ENCODE peak calls at places on chromosomes 11 and 22, in five cellular contexts. One of them, this sample, is unnamed.

GRCh38 chr11:45889966-45890365 is 4.5 kb downstream of the MAPK8IP1 start:
- DNase-seq in activated T-cell treated with anti-CD3 and anti-CD28 coated beads for 48 hours: no peak
- DNase-seq in NCI-H187: no peak
- DNase-seq in NAMALWA: no peak
- DNase-seq in renal cortical epithelial cell: no peak
- DNase-seq in this sample: no peak

GRCh38 chr11:47408598-47409439 is 429 bp downstream of the SLC39A13 start:
- DNase-seq in renal cortical epithelial cell: peak
- DNase-seq in NAMALWA: no peak
- DNase-seq in activated T-cell treated with anti-CD3 and anti-CD28 coated beads for 48 hours: no peak
- DNase-seq in NCI-H187: no peak
- DNase-seq in this sample: no peak

GRCh38 chr22:39956932-39957664 is 3.1 kb upstream of the TMA7B start:
- DNase-seq in renal cortical epithelial cell: no peak
- DNase-seq in NCI-H187: no peak
- DNase-seq in NAMALWA: no peak
- DNase-seq in activated T-cell treated with anti-CD3 and anti-CD28 coated beads for 48 hours: no peak
- DNase-seq in this sample: peak

GRCh38 chr11:79362821-79363220 is 78.0 kb downstream of the TENM4 start:
- DNase-seq in activated T-cell treated with anti-CD3 and anti-CD28 coated beads for 48 hours: no peak
- DNase-seq in NAMALWA: no peak
- DNase-seq in NCI-H187: no peak
- DNase-seq in renal cortical epithelial cell: peak
- DNase-seq in this sample: no peak

GRCh38 chr11:43868852-43869567 is 11.6 kb upstream of the ALKBH3 start:
- DNase-seq in renal cortical epithelial cell: peak
- DNase-seq in activated T-cell treated with anti-CD3 and anti-CD28 coated beads for 48 hours: peak
- DNase-seq in NAMALWA: peak
- DNase-seq in NCI-H187: no peak
- DNase-seq in this sample: peak

GRCh38 chr22:38697055-38697980 is 3.4 kb downstream of the JOSD1 start:
- DNase-seq in NCI-H187: no peak
- DNase-seq in activated T-cell treated with anti-CD3 and anti-CD28 coated beads for 48 hours: no peak
- DNase-seq in renal cortical epithelial cell: peak
- DNase-seq in NAMALWA: no peak
- DNase-seq in this sample: no peak

GRCh38 chr11:64564947-64565889 is 25.8 kb upstream of the SLC22A12 start:
- DNase-seq in renal cortical epithelial cell: no peak
- DNase-seq in activated T-cell treated with anti-CD3 and anti-CD28 coated beads for 48 hours: no peak
- DNase-seq in NAMALWA: no peak
- DNase-seq in NCI-H187: no peak
- DNase-seq in this sample: peak

GRCh38 chr11:73317373-73317772 is 9.3 kb downstream of the ARHGEF17 start:
- DNase-seq in NAMALWA: no peak
- DNase-seq in activated T-cell treated with anti-CD3 and anti-CD28 coated beads for 48 hours: no peak
- DNase-seq in renal cortical epithelial cell: peak
- DNase-seq in NCI-H187: no peak
- DNase-seq in this sample: no peak

GRCh38 chr11:2799881-2800654 is 85.5 kb downstream of the CDKN1C start:
- DNase-seq in NAMALWA: no peak
- DNase-seq in activated T-cell treated with anti-CD3 and anti-CD28 coated beads for 48 hours: no peak
- DNase-seq in NCI-H187: no peak
- DNase-seq in renal cortical epithelial cell: no peak
- DNase-seq in this sample: no peak

GRCh38 chr11:67048515-67048914 is 8.1 kb upstream of the RHOD start:
- DNase-seq in renal cortical epithelial cell: no peak
- DNase-seq in activated T-cell treated with anti-CD3 and anti-CD28 coated beads for 48 hours: no peak
- DNase-seq in NAMALWA: no peak
- DNase-seq in NCI-H187: no peak
- DNase-seq in this sample: no peak

GRCh38 chr11:13287681-13288080 is 10.1 kb downstream of the BMAL1 start:
- DNase-seq in NAMALWA: no peak
- DNase-seq in activated T-cell treated with anti-CD3 and anti-CD28 coated beads for 48 hours: no peak
- DNase-seq in NCI-H187: no peak
- DNase-seq in renal cortical epithelial cell: no peak
- DNase-seq in this sample: no peak

GRCh38 chr22:48947636-48948035 is 880.0 kb downstream of the BRD1 start:
- DNase-seq in activated T-cell treated with anti-CD3 and anti-CD28 coated beads for 48 hours: no peak
- DNase-seq in NAMALWA: no peak
- DNase-seq in NCI-H187: no peak
- DNase-seq in renal cortical epithelial cell: no peak
- DNase-seq in this sample: no peak

GRCh38 chr11:95503047-95503446 is 272.0 kb upstream of the SESN3 start:
- DNase-seq in NAMALWA: no peak
- DNase-seq in NCI-H187: no peak
- DNase-seq in renal cortical epithelial cell: no peak
- DNase-seq in activated T-cell treated with anti-CD3 and anti-CD28 coated beads for 48 hours: no peak
- DNase-seq in this sample: no peak

GRCh38 chr11:65479184-65480145 is 19.4 kb upstream of the MALAT1 start:
- DNase-seq in NCI-H187: peak
- DNase-seq in NAMALWA: no peak
- DNase-seq in renal cortical epithelial cell: peak
- DNase-seq in activated T-cell treated with anti-CD3 and anti-CD28 coated beads for 48 hours: no peak
- DNase-seq in this sample: peak

GRCh38 chr11:120334894-120335462 is 1.2 kb upstream of the ARHGEF12 start:
- DNase-seq in NCI-H187: peak
- DNase-seq in renal cortical epithelial cell: peak
- DNase-seq in NAMALWA: peak
- DNase-seq in activated T-cell treated with anti-CD3 and anti-CD28 coated beads for 48 hours: peak
- DNase-seq in this sample: peak

GRCh38 chr11:11841605-11842425 is at the start of gene USP47:
- DNase-seq in renal cortical epithelial cell: peak
- DNase-seq in activated T-cell treated with anti-CD3 and anti-CD28 coated beads for 48 hours: peak
- DNase-seq in NCI-H187: peak
- DNase-seq in NAMALWA: peak
- DNase-seq in this sample: peak

GRCh38 chr11:11465280-11465679 is 112.2 kb upstream of the CSNK2A3 start:
- DNase-seq in NAMALWA: no peak
- DNase-seq in renal cortical epithelial cell: no peak
- DNase-seq in NCI-H187: no peak
- DNase-seq in activated T-cell treated with anti-CD3 and anti-CD28 coated beads for 48 hours: no peak
- DNase-seq in this sample: no peak

GRCh38 chr22:41442240-41442792 is 4.3 kb downstream of the TOB2 start:
- DNase-seq in activated T-cell treated with anti-CD3 and anti-CD28 coated beads for 48 hours: no peak
- DNase-seq in renal cortical epithelial cell: no peak
- DNase-seq in NCI-H187: no peak
- DNase-seq in NAMALWA: no peak
- DNase-seq in this sample: no peak

GRCh38 chr22:24315367-24315781 is 44.7 kb downstream of the SPECC1L start:
- DNase-seq in renal cortical epithelial cell: no peak
- DNase-seq in NCI-H187: no peak
- DNase-seq in activated T-cell treated with anti-CD3 and anti-CD28 coated beads for 48 hours: no peak
- DNase-seq in NAMALWA: no peak
- DNase-seq in this sample: no peak

GRCh38 chr11:11391169-11391568 is 38.1 kb upstream of the CSNK2A3 start:
- DNase-seq in renal cortical epithelial cell: no peak
- DNase-seq in NAMALWA: no peak
- DNase-seq in NCI-H187: no peak
- DNase-seq in activated T-cell treated with anti-CD3 and anti-CD28 coated beads for 48 hours: no peak
- DNase-seq in this sample: no peak

GRCh38 chr22:32533265-32534068 is 58.9 kb downstream of the FBXO7 start:
- DNase-seq in NCI-H187: no peak
- DNase-seq in renal cortical epithelial cell: no peak
- DNase-seq in NAMALWA: no peak
- DNase-seq in activated T-cell treated with anti-CD3 and anti-CD28 coated beads for 48 hours: no peak
- DNase-seq in this sample: no peak

GRCh38 chr11:68674461-68674860 is 9.9 kb upstream of the GAL start:
- DNase-seq in activated T-cell treated with anti-CD3 and anti-CD28 coated beads for 48 hours: no peak
- DNase-seq in NAMALWA: no peak
- DNase-seq in NCI-H187: no peak
- DNase-seq in renal cortical epithelial cell: no peak
- DNase-seq in this sample: no peak

GRCh38 chr11:4065086-4065485 is 29.5 kb upstream of the RRM1 start:
- DNase-seq in renal cortical epithelial cell: no peak
- DNase-seq in NCI-H187: no peak
- DNase-seq in NAMALWA: no peak
- DNase-seq in activated T-cell treated with anti-CD3 and anti-CD28 coated beads for 48 hours: no peak
- DNase-seq in this sample: no peak

GRCh38 chr22:22515890-22516289 is 4.2 kb downstream of the ZNF280A start:
- DNase-seq in renal cortical epithelial cell: no peak
- DNase-seq in NAMALWA: no peak
- DNase-seq in activated T-cell treated with anti-CD3 and anti-CD28 coated beads for 48 hours: no peak
- DNase-seq in NCI-H187: no peak
- DNase-seq in this sample: no peak

GRCh38 chr11:71094296-71095077 is 157.9 kb downstream of the SHANK2 start:
- DNase-seq in NCI-H187: no peak
- DNase-seq in renal cortical epithelial cell: no peak
- DNase-seq in NAMALWA: no peak
- DNase-seq in activated T-cell treated with anti-CD3 and anti-CD28 coated beads for 48 hours: no peak
- DNase-seq in this sample: no peak

GRCh38 chr11:134407321-134407828 is 4.7 kb downstream of the B3GAT1 start:
- DNase-seq in activated T-cell treated with anti-CD3 and anti-CD28 coated beads for 48 hours: no peak
- DNase-seq in renal cortical epithelial cell: no peak
- DNase-seq in NAMALWA: no peak
- DNase-seq in NCI-H187: no peak
- DNase-seq in this sample: no peak

GRCh38 chr22:39727541-39727940 is 157.0 kb downstream of the CACNA1I start:
- DNase-seq in activated T-cell treated with anti-CD3 and anti-CD28 coated beads for 48 hours: no peak
- DNase-seq in renal cortical epithelial cell: no peak
- DNase-seq in NCI-H187: no peak
- DNase-seq in NAMALWA: no peak
- DNase-seq in this sample: no peak

GRCh38 chr11:67558084-67558772 is 25.4 kb upstream of the GSTP1 start:
- DNase-seq in renal cortical epithelial cell: peak
- DNase-seq in activated T-cell treated with anti-CD3 and anti-CD28 coated beads for 48 hours: no peak
- DNase-seq in NAMALWA: no peak
- DNase-seq in NCI-H187: no peak
- DNase-seq in this sample: no peak

GRCh38 chr22:35568751-35569725 is 28.4 kb downstream of the RASD2 start:
- DNase-seq in NCI-H187: no peak
- DNase-seq in renal cortical epithelial cell: peak
- DNase-seq in NAMALWA: no peak
- DNase-seq in activated T-cell treated with anti-CD3 and anti-CD28 coated beads for 48 hours: no peak
- DNase-seq in this sample: no peak

GRCh38 chr11:15227011-15227410 is 112.3 kb downstream of the INSC start:
- DNase-seq in NCI-H187: no peak
- DNase-seq in renal cortical epithelial cell: no peak
- DNase-seq in NAMALWA: no peak
- DNase-seq in activated T-cell treated with anti-CD3 and anti-CD28 coated beads for 48 hours: no peak
- DNase-seq in this sample: no peak

GRCh38 chr11:74926304-74927030 is 22.4 kb downstream of the XRRA1 start:
- DNase-seq in NCI-H187: no peak
- DNase-seq in renal cortical epithelial cell: no peak
- DNase-seq in NAMALWA: no peak
- DNase-seq in activated T-cell treated with anti-CD3 and anti-CD28 coated beads for 48 hours: peak
- DNase-seq in this sample: peak

GRCh38 chr11:13249992-13250391 is 27.6 kb upstream of the BMAL1 start:
- DNase-seq in NCI-H187: no peak
- DNase-seq in renal cortical epithelial cell: no peak
- DNase-seq in activated T-cell treated with anti-CD3 and anti-CD28 coated beads for 48 hours: no peak
- DNase-seq in NAMALWA: no peak
- DNase-seq in this sample: no peak

GRCh38 chr22:45629469-45630089 is 42.1 kb upstream of the ATXN10 start:
- DNase-seq in renal cortical epithelial cell: no peak
- DNase-seq in NCI-H187: peak
- DNase-seq in NAMALWA: no peak
- DNase-seq in activated T-cell treated with anti-CD3 and anti-CD28 coated beads for 48 hours: no peak
- DNase-seq in this sample: peak

GRCh38 chr22:27213766-27214581 is 556.6 kb downstream of the MIAT start:
- DNase-seq in NAMALWA: no peak
- DNase-seq in NCI-H187: no peak
- DNase-seq in activated T-cell treated with anti-CD3 and anti-CD28 coated beads for 48 hours: no peak
- DNase-seq in renal cortical epithelial cell: no peak
- DNase-seq in this sample: no peak

GRCh38 chr11:47923667-47924066 is 56.7 kb upstream of the PTPRJ start:
- DNase-seq in NAMALWA: no peak
- DNase-seq in renal cortical epithelial cell: no peak
- DNase-seq in NCI-H187: no peak
- DNase-seq in activated T-cell treated with anti-CD3 and anti-CD28 coated beads for 48 hours: no peak
- DNase-seq in this sample: no peak

This sample was measured in NB4.